ENCODE peak calls at places on chromosomes 7 and 10, in eight cellular contexts. J, H, T, Q, O, F, E and P are unnamed samples.

GRCh38 chr7:48708635-48709034 is 215.7 kb upstream of the CDC14C start:
- DNase-seq in T (peak), Q (no peak), F (no peak), J (no peak), E (no peak), O (no peak), H (no peak), P (no peak)

GRCh38 chr7:128406147-128406985 is 3.4 kb downstream of the IMPDH1 start:
- DNase-seq in H (no peak), F (no peak), J (no peak), O (peak), Q (no peak), E (no peak), T (no peak), P (no peak)

GRCh38 chr10:107831772-107832171 is 667.3 kb upstream of the SORCS1 start:
- DNase-seq in H (no peak), E (no peak), O (no peak), T (no peak), Q (no peak), F (no peak), J (no peak), P (no peak)

GRCh38 chr10:18043148-18043547 is 91.4 kb downstream of the SLC39A12 start:
- DNase-seq in T (no peak), J (no peak), Q (no peak), H (no peak), E (no peak), F (no peak), O (no peak), P (no peak)

GRCh38 chr10:26621889-26622681 is 75.4 kb upstream of the PDSS1 start:
- DNase-seq in H (peak), Q (peak), T (no peak), J (no peak), F (peak), O (no peak), E (peak), P (peak)

GRCh38 chr10:128932071-128932820 is 534.8 kb upstream of the MGMT start:
- DNase-seq in O (no peak), T (no peak), Q (no peak), H (no peak), E (no peak), F (no peak), J (no peak), P (no peak)

GRCh38 chr10:32004161-32004591 is 52.0 kb downstream of the KIF5B start:
- DNase-seq in E (peak), Q (peak), O (no peak), J (peak), H (peak), F (peak), T (no peak), P (peak)

GRCh38 chr10:70559861-70560260 is 42.7 kb downstream of the PRF1 start:
- DNase-seq in J (no peak), Q (no peak), E (no peak), T (no peak), H (no peak), F (no peak), O (no peak), P (no peak)

GRCh38 chr7:12643001-12643400 is 44.4 kb upstream of the ARL4A start:
- DNase-seq in T (no peak), H (no peak), J (no peak), F (no peak), E (no peak), O (no peak), Q (no peak), P (no peak)

GRCh38 chr7:109387530-109387929 is 817.9 kb downstream of the DNAJB9 start:
- DNase-seq in H (no peak), Q (no peak), E (no peak), F (no peak), O (no peak), J (no peak), T (no peak), P (no peak)

GRCh38 chr10:20659225-20659624 is 237.9 kb downstream of the NEBL start:
- DNase-seq in F (no peak), Q (no peak), T (no peak), J (no peak), H (no peak), E (no peak), O (no peak), P (no peak)

GRCh38 chr7:1914321-1914720 is 244.2 kb downstream of the ELFN1 start:
- DNase-seq in E (no peak), F (no peak), J (no peak), T (no peak), Q (no peak), O (peak), H (no peak), P (no peak)

GRCh38 chr10:123576706-123577105 is 89.4 kb upstream of the GPR26 start:
- DNase-seq in F (no peak), O (no peak), J (no peak), E (no peak), T (no peak), H (no peak), Q (no peak), P (no peak)

GRCh38 chr7:87445897-87446296 is 29.6 kb downstream of the ABCB4 start:
- DNase-seq in H (no peak), T (no peak), Q (no peak), O (no peak), E (no peak), J (no peak), F (no peak), P (no peak)

GRCh38 chr7:46539892-46540483 is 618.9 kb upstream of the IGFBP3 start:
- DNase-seq in F (no peak), Q (no peak), J (no peak), T (peak), E (peak), O (no peak), H (no peak), P (no peak)

GRCh38 chr7:105229641-105230040 is 159.1 kb downstream of the SRPK2 start:
- DNase-seq in T (no peak), Q (no peak), H (no peak), O (no peak), F (no peak), E (no peak), J (no peak), P (no peak)

GRCh38 chr10:45454859-45455258 is 80.8 kb downstream of the ALOX5 start:
- DNase-seq in F (no peak), H (no peak), O (no peak), T (no peak), E (no peak), Q (no peak), J (no peak), P (no peak)

GRCh38 chr10:79082631-79083581 is 14.1 kb downstream of the ZMIZ1 start:
- DNase-seq in J (no peak), Q (no peak), H (no peak), T (no peak), E (no peak), F (no peak), O (no peak), P (no peak)

GRCh38 chr10:48655426-48656240 is 29.0 kb upstream of the WDFY4 start:
- DNase-seq in Q (peak), O (peak), F (peak), H (peak), T (no peak), E (peak), J (no peak), P (no peak)

GRCh38 chr7:37215524-37215923 is 233.1 kb downstream of the ELMO1 start:
- DNase-seq in E (no peak), J (no peak), F (no peak), H (no peak), O (no peak), Q (no peak), T (no peak), P (no peak)

GRCh38 chr7:117297606-117298005 is 25.3 kb downstream of the WNT2 start:
- DNase-seq in E (no peak), Q (no peak), J (no peak), T (no peak), O (no peak), F (no peak), H (no peak), P (no peak)

GRCh38 chr7:97405842-97406241 is 288.3 kb downstream of the SDHAF3 start:
- DNase-seq in F (no peak), T (no peak), H (no peak), J (no peak), E (no peak), Q (no peak), O (no peak), P (no peak)

GRCh38 chr10:70649526-70649925 is 22.8 kb upstream of the ADAMTS14 start:
- DNase-seq in J (no peak), E (no peak), F (no peak), Q (no peak), H (no peak), O (no peak), T (no peak), P (no peak)

GRCh38 chr7:155009570-155010157 is 6.7 kb upstream of the PAXIP1 start:
- DNase-seq in T (no peak), F (no peak), H (no peak), J (peak), E (peak), O (no peak), Q (peak), P (peak)

GRCh38 chr10:124977161-124977560 is 35.2 kb downstream of the ZRANB1 start:
- DNase-seq in T (no peak), E (no peak), Q (no peak), H (no peak), O (no peak), F (no peak), J (no peak), P (no peak)

GRCh38 chr10:78547397-78547796 is 513.7 kb downstream of the RPS24 start:
- DNase-seq in Q (no peak), O (no peak), J (no peak), H (no peak), F (no peak), E (no peak), T (no peak), P (no peak)

GRCh38 chr7:76515999-76516443 is 5.7 kb downstream of the UPK3B start:
- DNase-seq in J (peak), E (no peak), O (no peak), H (peak), F (peak), Q (peak), T (no peak), P (peak)

GRCh38 chr7:153034791-153035190 is 275.2 kb downstream of the ACTR3B start:
- DNase-seq in F (no peak), T (no peak), H (no peak), Q (no peak), E (no peak), O (no peak), J (no peak), P (no peak)

GRCh38 chr10:88066319-88066718 is 202.9 kb downstream of the PTEN start:
- DNase-seq in H (no peak), J (no peak), Q (no peak), E (no peak), O (no peak), T (no peak), F (no peak), P (no peak)

GRCh38 chr7:45435846-45436245 is 138.3 kb upstream of the ADCY1 start:
- DNase-seq in E (no peak), J (no peak), Q (no peak), O (no peak), H (no peak), T (no peak), F (no peak), P (no peak)

GRCh38 chr10:18738835-18739234 is 79.6 kb downstream of the ARL5B start:
- DNase-seq in E (no peak), J (no peak), H (no peak), T (no peak), O (no peak), Q (no peak), F (no peak), P (no peak)

GRCh38 chr7:140175221-140176218 is 1.3 kb downstream of the KDM7A start:
- DNase-seq in Q (peak), H (peak), O (peak), J (peak), E (peak), F (peak), T (peak), P (peak)
- TF ChIP-seq POLR2A in Q (peak), H (peak), O (peak), J (no peak), E (peak), F (no peak), T (peak), P (peak)

GRCh38 chr7:4744391-4745264 is 30.8 kb upstream of the AP5Z1 start:
- DNase-seq in T (peak), O (peak), F (peak), J (peak), E (peak), Q (peak), H (peak), P (peak)
- TF ChIP-seq POLR2A in T (no peak), O (peak), F (no peak), J (no peak), E (no peak), Q (peak), H (peak), P (no peak)

GRCh38 chr7:102473271-102473991 is 5.3 kb downstream of the POLR2J start:
- DNase-seq in O (peak), T (no peak), H (no peak), F (no peak), E (peak), J (no peak), Q (peak), P (no peak)
- TF ChIP-seq POLR2A in O (no peak), T (no peak), H (no peak), F (no peak), E (no peak), J (no peak), Q (no peak), P (no peak)

GRCh38 chr7:26181474-26182227 is 18.9 kb downstream of the HNRNPA2B1 start:
- DNase-seq in Q (no peak), O (no peak), H (no peak), J (no peak), F (no peak), E (no peak), T (no peak), P (no peak)

GRCh38 chr7:26183545-26184282 is 16.8 kb downstream of the HNRNPA2B1 start:
- DNase-seq in E (no peak), O (no peak), J (no peak), H (no peak), Q (no peak), T (no peak), F (no peak), P (no peak)

GRCh38 chr7:26180792-26181198 is 19.8 kb downstream of the HNRNPA2B1 start:
- DNase-seq in Q (peak), T (no peak), F (no peak), J (no peak), E (peak), H (no peak), O (no peak), P (peak)

GRCh38 chr7:26182283-26182682 is 18.3 kb downstream of the HNRNPA2B1 start:
- DNase-seq in T (no peak), H (no peak), J (no peak), Q (peak), E (peak), O (no peak), F (no peak), P (no peak)

DNA sequence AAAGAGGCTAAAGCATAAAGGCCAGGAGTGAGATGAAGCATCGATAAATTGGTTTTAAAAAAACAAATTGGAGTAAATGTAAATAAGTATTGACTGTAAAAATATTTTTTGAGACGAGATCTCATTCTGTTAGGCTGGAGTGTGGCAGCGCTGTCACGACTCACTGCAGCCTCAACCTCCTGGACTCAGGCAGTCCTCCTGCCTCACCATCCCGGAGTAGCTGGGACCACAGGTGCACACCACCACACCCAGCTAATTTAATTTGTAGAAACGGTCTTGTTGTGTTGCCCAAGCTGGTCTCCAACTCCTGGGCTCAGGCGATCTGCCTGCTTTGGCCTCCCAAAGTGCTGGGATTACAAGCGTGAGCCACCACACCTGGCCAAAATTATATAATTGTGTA is 17.8 kb downstream of the HNRNPA2B1 start:
- DNase-seq in F (no peak), H (no peak), Q (no peak), J (no peak), T (no peak), O (no peak), E (no peak), P (no peak)
- TF ChIP-seq POLR2A in F (no peak), H (no peak), Q (no peak), J (peak), T (no peak), O (no peak), E (no peak), P (no peak)

GRCh38 chr7:7569615-7570014 is 2.9 kb downstream of the MIOS start:
- DNase-seq in E (no peak), F (no peak), H (no peak), O (no peak), T (no peak), J (no peak), Q (no peak), P (no peak)
- TF ChIP-seq POLR2A in E (no peak), F (no peak), H (no peak), O (no peak), T (no peak), J (no peak), Q (no peak), P (no peak)

DNA sequence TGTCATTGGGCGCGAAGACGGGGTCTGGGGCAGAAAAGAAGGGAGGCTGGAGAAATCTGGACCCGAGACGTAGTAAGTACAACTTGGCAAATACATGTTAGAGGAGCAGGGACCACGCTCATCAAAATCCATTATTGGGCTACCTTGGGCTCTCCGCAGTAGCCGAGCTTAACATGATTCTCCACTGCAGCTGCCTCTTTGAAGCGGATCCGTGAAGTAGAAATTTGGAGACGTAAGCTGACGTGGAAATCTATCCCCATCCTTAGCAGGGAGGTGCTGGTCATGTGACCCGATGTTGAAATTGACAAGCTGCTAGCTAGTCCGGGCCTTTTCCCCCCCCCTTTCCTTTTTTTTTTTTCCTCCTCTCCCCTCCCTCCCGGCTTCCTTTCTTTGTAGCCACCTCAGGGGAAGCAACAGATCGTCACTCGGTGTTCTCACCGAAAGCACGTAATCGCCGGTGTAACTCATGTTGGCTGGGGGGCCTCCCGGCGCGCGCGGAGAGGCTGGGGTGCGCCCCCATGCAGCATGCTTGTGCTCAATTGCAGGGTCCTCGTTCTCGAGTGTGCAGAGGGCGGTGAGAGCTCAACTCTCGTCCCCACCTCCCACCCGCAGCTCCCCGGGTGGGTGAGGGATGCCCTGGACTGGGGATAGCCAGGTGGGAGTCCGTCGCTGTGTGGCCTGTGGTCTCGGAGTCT is at the start of gene HOXA11:
- DNase-seq in H (peak), F (peak), E (no peak), T (no peak), J (no peak), O (peak), Q (no peak), P (peak)
- TF ChIP-seq POLR2A in H (peak), F (no peak), E (no peak), T (no peak), J (no peak), O (peak), Q (no peak), P (no peak)

GRCh38 chr10:91162495-91163268 is 57.8 kb upstream of the PCGF5 start:
- DNase-seq in E (peak), J (peak), H (peak), T (no peak), F (peak), O (peak), Q (peak), P (peak)

GRCh38 chr10:91162050-91162494 is 58.4 kb upstream of the PCGF5 start:
- DNase-seq in E (no peak), Q (peak), H (no peak), J (peak), F (no peak), O (no peak), T (no peak), P (peak)

GRCh38 chr10:91164520-91165065 is 55.9 kb upstream of the PCGF5 start:
- DNase-seq in O (no peak), J (no peak), Q (no peak), F (no peak), T (no peak), E (no peak), H (no peak), P (peak)

GRCh38 chr10:91163709-91164474 is 56.6 kb upstream of the PCGF5 start:
- DNase-seq in J (peak), T (no peak), F (peak), H (peak), E (peak), O (peak), Q (peak), P (peak)

DNA sequence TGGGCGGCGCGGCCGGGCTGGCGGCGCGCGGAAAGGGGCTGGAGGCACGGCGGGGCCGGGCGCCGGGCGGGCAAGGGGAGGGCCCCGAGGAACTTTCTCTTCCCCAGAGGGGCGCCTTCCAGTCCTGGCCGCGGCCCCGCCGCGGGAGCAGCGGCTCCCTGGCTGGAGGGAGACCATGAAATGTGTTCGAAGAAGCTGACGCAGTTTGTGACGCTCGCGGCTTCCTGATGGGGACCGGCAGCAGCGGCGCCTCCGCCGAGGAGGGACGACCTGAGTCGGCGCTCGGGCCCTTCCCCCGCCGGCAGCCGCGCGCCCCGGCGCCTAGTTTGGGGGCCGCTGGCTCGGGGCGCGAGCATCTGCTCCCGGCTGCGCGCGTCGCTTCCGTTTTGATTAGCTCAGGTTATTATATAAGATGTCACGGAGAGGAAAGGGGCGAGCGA is 57.2 kb upstream of the PCGF5 start:
- DNase-seq in F (peak), E (peak), Q (peak), H (peak), O (peak), J (peak), T (no peak), P (peak)
- TF ChIP-seq POLR2A in F (no peak), E (no peak), Q (peak), H (peak), O (peak), J (peak), T (no peak), P (no peak)